ENCODE peak calls at places on chromosomes 11 and 22, in six cellular contexts. One of them, this sample, is unnamed.

GRCh38 chr11:130340671-130341319 is 26.1 kb upstream of the ZBTB44 start:
- DNase-seq in uterus: no peak
- DNase-seq in A673: no peak
- DNase-seq in Panc1: no peak
- DNase-seq in pancreas: no peak
- DNase-seq in psoas muscle: no peak
- DNase-seq in this sample: no peak

GRCh38 chr11:128415539-128415938 is 171.8 kb downstream of the ETS1 start:
- DNase-seq in uterus: no peak
- DNase-seq in A673: no peak
- DNase-seq in Panc1: no peak
- DNase-seq in pancreas: no peak
- DNase-seq in psoas muscle: no peak
- DNase-seq in this sample: no peak

GRCh38 chr11:34997872-34998548 is 81.6 kb downstream of the PDHX start:
- DNase-seq in uterus: no peak
- DNase-seq in A673: peak; percentile 51
- DNase-seq in Panc1: no peak
- DNase-seq in pancreas: no peak
- DNase-seq in psoas muscle: no peak
- DNase-seq in this sample: no peak

GRCh38 chr22:35506259-35506570 is 34.4 kb upstream of the RASD2 start:
- DNase-seq in uterus: no peak
- DNase-seq in A673: no peak
- DNase-seq in Panc1: no peak
- DNase-seq in pancreas: no peak
- DNase-seq in psoas muscle: no peak
- DNase-seq in this sample: peak; percentile 46

GRCh38 chr11:128908391-128909246 is 17.5 kb downstream of the KCNJ5 start:
- DNase-seq in uterus: peak; percentile 36
- DNase-seq in A673: no peak
- DNase-seq in Panc1: no peak
- DNase-seq in pancreas: peak; percentile 80
- DNase-seq in psoas muscle: peak; percentile 83
- DNase-seq in this sample: peak; percentile 26

GRCh38 chr11:76469141-76469540 is 24.3 kb downstream of the EMSY start:
- DNase-seq in uterus: no peak
- DNase-seq in A673: no peak
- DNase-seq in Panc1: no peak
- DNase-seq in pancreas: no peak
- DNase-seq in psoas muscle: no peak
- DNase-seq in this sample: no peak

GRCh38 chr11:57049749-57050148 is 61.0 kb downstream of the OR5AK2 start:
- DNase-seq in uterus: no peak
- DNase-seq in A673: no peak
- DNase-seq in Panc1: no peak
- DNase-seq in pancreas: no peak
- DNase-seq in psoas muscle: no peak
- DNase-seq in this sample: no peak

GRCh38 chr11:13140028-13140870 is 131.1 kb downstream of the RASSF10 start:
- DNase-seq in uterus: no peak
- DNase-seq in A673: no peak
- DNase-seq in Panc1: no peak
- DNase-seq in pancreas: peak; percentile 54
- DNase-seq in psoas muscle: no peak
- DNase-seq in this sample: no peak

GRCh38 chr11:65580756-65581155 is 4.9 kb downstream of the EHBP1L1 start:
- DNase-seq in uterus: no peak
- DNase-seq in A673: no peak
- DNase-seq in Panc1: no peak
- DNase-seq in pancreas: no peak
- DNase-seq in psoas muscle: no peak
- DNase-seq in this sample: no peak

GRCh38 chr22:50081426-50082196 is 3.6 kb downstream of the MLC1 start:
- DNase-seq in uterus: no peak
- DNase-seq in A673: no peak
- DNase-seq in Panc1: no peak
- DNase-seq in pancreas: no peak
- DNase-seq in psoas muscle: no peak
- DNase-seq in this sample: no peak

GRCh38 chr11:113184498-113184897 is 129.9 kb upstream of the TTC12 start:
- DNase-seq in uterus: peak; percentile 57
- DNase-seq in A673: no peak
- DNase-seq in Panc1: peak; percentile 2
- DNase-seq in pancreas: no peak
- DNase-seq in psoas muscle: no peak
- DNase-seq in this sample: no peak

GRCh38 chr22:39917091-39917703 is 16.3 kb downstream of the GRAP2 start:
- DNase-seq in uterus: no peak
- DNase-seq in A673: no peak
- DNase-seq in Panc1: no peak
- DNase-seq in pancreas: no peak
- DNase-seq in psoas muscle: no peak
- DNase-seq in this sample: no peak

GRCh38 chr11:111977141-111978027 is 40.2 kb downstream of the DIXDC1 start:
- DNase-seq in uterus: peak; percentile 68
- DNase-seq in A673: peak; percentile 51
- DNase-seq in Panc1: no peak
- DNase-seq in pancreas: peak; percentile 81
- DNase-seq in psoas muscle: peak; percentile 86
- DNase-seq in this sample: no peak

GRCh38 chr11:88431675-88432341 is 94.3 kb upstream of the CTSC start:
- DNase-seq in uterus: no peak
- DNase-seq in A673: no peak
- DNase-seq in Panc1: no peak
- DNase-seq in pancreas: no peak
- DNase-seq in psoas muscle: no peak
- DNase-seq in this sample: no peak

GRCh38 chr11:1564535-1565172 is 7.4 kb downstream of the DUSP8 start:
- DNase-seq in uterus: peak; percentile 85
- DNase-seq in A673: peak; percentile 65
- DNase-seq in Panc1: no peak
- DNase-seq in pancreas: peak; percentile 89
- DNase-seq in psoas muscle: peak; percentile 75
- DNase-seq in this sample: peak; percentile 83

GRCh38 chr11:40241524-40242037 is 1217.9 kb downstream of the LRRC4C start:
- DNase-seq in uterus: peak; percentile 17
- DNase-seq in A673: peak; percentile 31
- DNase-seq in Panc1: no peak
- DNase-seq in pancreas: no peak
- DNase-seq in psoas muscle: no peak
- DNase-seq in this sample: no peak

GRCh38 chr11:123457187-123457770 is 27.2 kb downstream of the GRAMD1B start:
- DNase-seq in uterus: no peak
- DNase-seq in A673: no peak
- DNase-seq in Panc1: no peak
- DNase-seq in pancreas: no peak
- DNase-seq in psoas muscle: no peak
- DNase-seq in this sample: no peak

GRCh38 chr22:49827853-49828598 is at the start of gene BRD1:
- DNase-seq in uterus: no peak
- DNase-seq in A673: peak; percentile 83
- DNase-seq in Panc1: no peak
- DNase-seq in pancreas: peak; percentile 86
- DNase-seq in psoas muscle: peak; percentile 75
- DNase-seq in this sample: peak; percentile 16

GRCh38 chr22:29716814-29717213 is 3.0 kb upstream of the CABP7 start:
- DNase-seq in uterus: no peak
- DNase-seq in A673: peak; percentile 59
- DNase-seq in Panc1: no peak
- DNase-seq in pancreas: no peak
- DNase-seq in psoas muscle: peak; percentile 70
- DNase-seq in this sample: peak; percentile 45

GRCh38 chr11:117931331-117931950 is 2.2 kb upstream of the TMPRSS13 start:
- DNase-seq in uterus: no peak
- DNase-seq in A673: no peak
- DNase-seq in Panc1: no peak
- DNase-seq in pancreas: peak; percentile 44
- DNase-seq in psoas muscle: no peak
- DNase-seq in this sample: no peak

GRCh38 chr22:43008509-43008908 is 6.4 kb downstream of the PACSIN2 start:
- DNase-seq in uterus: no peak
- DNase-seq in A673: no peak
- DNase-seq in Panc1: no peak
- DNase-seq in pancreas: no peak
- DNase-seq in psoas muscle: no peak
- DNase-seq in this sample: no peak

GRCh38 chr11:121299417-121299816 is 6.8 kb downstream of the SC5D start:
- DNase-seq in uterus: no peak
- DNase-seq in A673: no peak
- DNase-seq in Panc1: no peak
- DNase-seq in pancreas: no peak
- DNase-seq in psoas muscle: no peak
- DNase-seq in this sample: no peak

GRCh38 chr11:117730256-117730800 is 66.7 kb downstream of the DSCAML1 start:
- DNase-seq in uterus: no peak
- DNase-seq in A673: peak; percentile 75
- DNase-seq in Panc1: no peak
- DNase-seq in pancreas: no peak
- DNase-seq in psoas muscle: no peak
- DNase-seq in this sample: no peak

GRCh38 chr11:34576331-34576730 is 44.6 kb upstream of the EHF start:
- DNase-seq in uterus: no peak
- DNase-seq in A673: no peak
- DNase-seq in Panc1: no peak
- DNase-seq in pancreas: no peak
- DNase-seq in psoas muscle: no peak
- DNase-seq in this sample: no peak

GRCh38 chr11:12602421-12602820 is 71.8 kb upstream of the TEAD1 start:
- DNase-seq in uterus: no peak
- DNase-seq in A673: peak; percentile 76
- DNase-seq in Panc1: no peak
- DNase-seq in pancreas: no peak
- DNase-seq in psoas muscle: no peak
- DNase-seq in this sample: no peak

GRCh38 chr11:693415-693831 is 1.6 kb downstream of the DEAF1 start:
- DNase-seq in uterus: no peak
- DNase-seq in A673: peak; percentile 79
- DNase-seq in Panc1: no peak
- DNase-seq in pancreas: no peak
- DNase-seq in psoas muscle: no peak
- DNase-seq in this sample: no peak

GRCh38 chr11:79447039-79447438 is 6.2 kb upstream of the TENM4 start:
- DNase-seq in uterus: no peak
- DNase-seq in A673: no peak
- DNase-seq in Panc1: no peak
- DNase-seq in pancreas: no peak
- DNase-seq in psoas muscle: no peak
- DNase-seq in this sample: no peak

GRCh38 chr22:42910221-42910942 is 53.3 kb upstream of the ARFGAP3 start:
- DNase-seq in uterus: no peak
- DNase-seq in A673: peak; percentile 41
- DNase-seq in Panc1: no peak
- DNase-seq in pancreas: no peak
- DNase-seq in psoas muscle: peak; percentile 90
- DNase-seq in this sample: no peak

DNA sequence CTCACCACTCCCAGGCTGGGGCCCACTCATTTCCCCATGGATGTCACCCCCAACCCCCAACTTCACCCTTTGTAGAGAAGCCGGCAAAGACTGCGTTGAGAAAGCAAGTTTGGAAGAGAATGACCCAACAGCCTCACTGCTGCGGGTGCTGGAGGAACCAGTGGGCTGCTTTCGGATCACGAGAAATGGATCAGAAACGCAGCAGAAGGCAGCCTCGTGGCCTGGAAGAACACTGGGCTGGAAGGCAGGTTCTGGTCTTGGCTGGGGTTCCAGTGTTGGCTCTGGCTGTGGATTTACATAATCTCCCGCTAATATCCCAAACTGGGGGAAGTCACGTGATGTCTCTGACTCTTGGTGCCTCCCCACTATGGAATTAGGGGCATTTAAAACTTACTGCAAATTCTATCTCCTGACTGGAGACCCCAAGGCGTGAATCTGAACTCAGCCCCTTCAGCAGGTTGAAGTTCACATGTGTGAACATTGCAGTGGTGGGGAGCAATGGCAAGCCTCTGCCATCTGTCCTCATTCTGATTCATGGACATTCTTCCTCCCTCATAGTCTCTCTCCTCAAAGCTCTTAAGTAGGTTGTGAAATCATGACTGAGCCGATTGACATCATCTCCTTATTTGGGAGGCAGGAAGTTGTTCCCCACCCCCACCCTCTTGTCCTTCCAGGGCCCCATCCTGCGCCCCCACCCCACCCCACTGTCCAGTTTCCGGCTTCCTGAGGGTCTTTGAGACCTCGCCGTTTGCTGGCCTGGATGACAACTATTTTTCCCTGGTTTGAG is 37.0 kb upstream of the TIMP3 start:
- DNase-seq in uterus: peak; percentile 73
- DNase-seq in A673: no peak
- DNase-seq in Panc1: no peak
- DNase-seq in pancreas: no peak
- DNase-seq in psoas muscle: peak; percentile 84
- DNase-seq in this sample: peak; percentile 72
- H3K4me3 ChIP-seq in uterus: no peak overlapping the region
- H3K4me3 ChIP-seq in A673: no peak overlapping the region
- H3K4me3 ChIP-seq in Panc1: no peak overlapping the region
- H3K4me3 ChIP-seq in pancreas: no peak overlapping the region
- H3K4me3 ChIP-seq in psoas muscle: no peak overlapping the region
- H3K4me3 ChIP-seq in this sample: no peak overlapping the region

GRCh38 chr22:16818538-16818937 is 6.7 kb downstream of the XKR3 start:
- DNase-seq in uterus: no peak
- DNase-seq in A673: no peak
- DNase-seq in Panc1: no peak
- DNase-seq in pancreas: no peak
- DNase-seq in psoas muscle: no peak
- DNase-seq in this sample: no peak
- H3K9me3 ChIP-seq in uterus: no peaks in the 10 kb centered on the region
- H3K9me3 ChIP-seq in A673: peaks cover 34% of the 10 kb centered on the region
- H3K9me3 ChIP-seq in Panc1: peaks cover 3% of the 10 kb centered on the region
- H3K9me3 ChIP-seq in pancreas: no peaks in the 10 kb centered on the region
- H3K9me3 ChIP-seq in psoas muscle: peaks cover 6% of the 10 kb centered on the region
- H3K9me3 ChIP-seq in this sample: peaks cover 7% of the 10 kb centered on the region

DNA sequence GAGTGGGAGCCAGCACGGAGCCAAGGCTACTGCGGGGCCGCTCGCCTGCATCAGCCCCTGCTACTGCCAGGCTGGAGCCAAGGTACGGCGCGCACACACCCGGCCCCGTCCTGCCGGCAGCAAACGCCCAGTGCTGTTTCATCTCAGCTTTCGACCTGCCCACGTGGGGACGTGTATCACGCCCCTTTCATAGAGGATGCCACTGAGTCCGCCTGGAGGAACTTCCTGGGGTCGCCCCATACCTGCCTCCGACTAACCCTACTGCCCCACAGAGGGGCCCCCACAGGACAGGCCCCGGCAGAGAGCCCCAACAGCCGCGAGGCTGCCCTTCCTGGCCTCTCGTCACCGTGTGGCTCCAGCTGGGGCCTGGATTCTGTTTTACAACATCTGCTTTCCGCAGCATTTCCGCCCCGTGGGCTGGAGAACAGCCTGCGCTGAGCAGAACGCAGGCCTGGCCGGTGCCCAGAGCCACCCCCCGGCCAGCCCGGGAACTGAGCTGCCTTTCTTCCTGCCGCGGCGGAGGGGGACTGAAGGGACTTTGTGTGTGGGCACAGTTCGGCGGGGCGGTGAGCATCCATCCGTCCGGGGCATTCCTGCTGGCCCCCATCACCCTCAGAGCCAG is 22.9 kb upstream of the ARHGAP8 start:
- DNase-seq in uterus: peak; percentile 55
- DNase-seq in A673: no peak
- DNase-seq in Panc1: no peak
- DNase-seq in pancreas: no peak
- DNase-seq in psoas muscle: peak; percentile 68
- DNase-seq in this sample: no peak
- TF ChIP-seq CTCF in uterus: no peak
- TF ChIP-seq CTCF in A673: no peak
- TF ChIP-seq CTCF in Panc1: no peak
- TF ChIP-seq CTCF in pancreas: no peak
- TF ChIP-seq CTCF in psoas muscle: peak; percentile 12
- TF ChIP-seq CTCF in this sample: peak; percentile 57

GRCh38 chr11:46236918-46237247 is 40.6 kb upstream of the CREB3L1 start:
- DNase-seq in uterus: no peak
- DNase-seq in A673: no peak
- DNase-seq in Panc1: no peak
- DNase-seq in pancreas: no peak
- DNase-seq in psoas muscle: peak; percentile 50
- DNase-seq in this sample: no peak
- H3K4me3 ChIP-seq in uterus: no peak overlapping the region
- H3K4me3 ChIP-seq in A673: no peak overlapping the region
- H3K4me3 ChIP-seq in Panc1: peak overlapping the region; percentile 67
- H3K4me3 ChIP-seq in pancreas: no peak overlapping the region
- H3K4me3 ChIP-seq in psoas muscle: no peak overlapping the region
- H3K4me3 ChIP-seq in this sample: peak overlapping the region; percentile 18

This sample was measured in AG04450.